ENCODE peak calls at places on chromosomes 11 and 22, in ten cellular contexts. O is RKO; C is skeletal muscle cell; B is CD4-positive, alpha-beta memory T cell; V is lower lobe of right lung; Q is upper lobe of right lung; U is NCI-H146; G is AG04449; T is brain microvascular endothelial cell; X is activated naive CD4-positive, alpha-beta T cell treated with anti-CD3 and anti-CD28 coated beads, Interleukin-2, amount 10 ng/mL, durations not matched to agents 7 days and 5 days. W is an unnamed sample.

GRCh38 chr22:38871360-38872171 is 450 bp downstream of the CBX6 start:
- DNase-seq in O (peak), C (no peak), B (peak), V (peak), Q (no peak), U (no peak), G (no peak), T (no peak), X (peak), W (no peak)

GRCh38 chr22:23534851-23535717 is 45.0 kb downstream of the IGLL1 start:
- DNase-seq in O (no peak), C (no peak), B (no peak), V (peak), Q (peak), U (no peak), G (no peak), T (no peak), X (no peak), W (no peak)

GRCh38 chr11:77497368-77497767 is 23.5 kb upstream of the PAK1 start:
- DNase-seq in O (no peak), C (no peak), B (no peak), V (no peak), Q (no peak), U (no peak), G (no peak), T (no peak), X (no peak), W (no peak)

GRCh38 chr11:46898396-46899095 is 19.8 kb downstream of the LRP4 start:
- DNase-seq in O (no peak), C (no peak), B (no peak), V (no peak), Q (no peak), U (no peak), G (no peak), T (no peak), X (no peak), W (no peak)

GRCh38 chr11:130847517-130847916 is 68.8 kb downstream of the SNX19 start:
- DNase-seq in O (peak), C (no peak), B (no peak), V (no peak), Q (no peak), U (no peak), G (peak), T (peak), X (no peak), W (no peak)

GRCh38 chr22:39414886-39415285 is 15.3 kb downstream of the TAB1 start:
- DNase-seq in O (no peak), C (no peak), B (no peak), V (no peak), Q (no peak), U (no peak), G (no peak), T (no peak), X (no peak), W (no peak)

GRCh38 chr11:69075421-69076128 is 26.8 kb downstream of the TPCN2 start:
- DNase-seq in O (no peak), C (peak), B (no peak), V (no peak), Q (no peak), U (no peak), G (peak), T (peak), X (no peak), W (no peak)

GRCh38 chr22:39381930-39382329 is 17.6 kb upstream of the TAB1 start:
- DNase-seq in O (no peak), C (no peak), B (no peak), V (no peak), Q (no peak), U (no peak), G (no peak), T (no peak), X (no peak), W (no peak)